ENCODE peak calls at places on chromosomes 5 and 9, in nine cellular contexts. One of them, this sample, is unnamed.

GRCh38 chr5:123125953-123126352 is 36.9 kb downstream of the PRDM6 start:
- DNase-seq in aorta: no peak
- DNase-seq in H9: no peak
- DNase-seq in amygdala: no peak
- DNase-seq in CD8-positive, alpha-beta T cell: no peak
- DNase-seq in hypothalamus: no peak
- DNase-seq in heart left ventricle: no peak
- DNase-seq in fibroblast of gingiva: peak; percentile 70
- DNase-seq in iris pigment epithelial cell: peak; percentile 66
- DNase-seq in this sample: no peak

GRCh38 chr5:83441752-83442151 is 29.8 kb upstream of the VCAN start:
- DNase-seq in aorta: no peak
- DNase-seq in heart left ventricle: no peak
- DNase-seq in fibroblast of gingiva: no peak
- DNase-seq in amygdala: no peak
- DNase-seq in H9: no peak
- DNase-seq in iris pigment epithelial cell: no peak
- DNase-seq in CD8-positive, alpha-beta T cell: no peak
- DNase-seq in hypothalamus: no peak
- DNase-seq in this sample: no peak

GRCh38 chr9:111795557-111795839 is 761 bp upstream of the SHOC1 start:
- DNase-seq in fibroblast of gingiva: no peak
- DNase-seq in aorta: no peak
- DNase-seq in H9: no peak
- DNase-seq in CD8-positive, alpha-beta T cell: no peak
- DNase-seq in heart left ventricle: no peak
- DNase-seq in amygdala: no peak
- DNase-seq in hypothalamus: no peak
- DNase-seq in iris pigment epithelial cell: no peak
- DNase-seq in this sample: no peak

GRCh38 chr9:35374436-35374835 is 115.5 kb upstream of the RUSC2 start:
- DNase-seq in amygdala: no peak
- DNase-seq in heart left ventricle: no peak
- DNase-seq in H9: no peak
- DNase-seq in hypothalamus: no peak
- DNase-seq in iris pigment epithelial cell: no peak
- DNase-seq in fibroblast of gingiva: no peak
- DNase-seq in aorta: no peak
- DNase-seq in CD8-positive, alpha-beta T cell: no peak
- DNase-seq in this sample: no peak

GRCh38 chr5:61280766-61281427 is 51.2 kb upstream of the ZSWIM6 start:
- DNase-seq in iris pigment epithelial cell: no peak
- DNase-seq in H9: no peak
- DNase-seq in aorta: no peak
- DNase-seq in amygdala: no peak
- DNase-seq in CD8-positive, alpha-beta T cell: no peak
- DNase-seq in heart left ventricle: peak; percentile 47
- DNase-seq in hypothalamus: peak; percentile 8
- DNase-seq in fibroblast of gingiva: no peak
- DNase-seq in this sample: no peak

GRCh38 chr5:33806736-33807442 is 84.9 kb downstream of the ADAMTS12 start:
- DNase-seq in H9: no peak
- DNase-seq in fibroblast of gingiva: peak; percentile 51
- DNase-seq in iris pigment epithelial cell: peak; percentile 89
- DNase-seq in heart left ventricle: no peak
- DNase-seq in CD8-positive, alpha-beta T cell: no peak
- DNase-seq in aorta: no peak
- DNase-seq in hypothalamus: no peak
- DNase-seq in amygdala: no peak
- DNase-seq in this sample: no peak

GRCh38 chr5:75275736-75276135 is 39.1 kb upstream of the ANKRD31 start:
- DNase-seq in iris pigment epithelial cell: no peak
- DNase-seq in hypothalamus: no peak
- DNase-seq in H9: no peak
- DNase-seq in aorta: no peak
- DNase-seq in amygdala: no peak
- DNase-seq in fibroblast of gingiva: no peak
- DNase-seq in CD8-positive, alpha-beta T cell: no peak
- DNase-seq in heart left ventricle: no peak
- DNase-seq in this sample: no peak

GRCh38 chr9:38067611-38067891 is 1.5 kb downstream of the SHB start:
- DNase-seq in fibroblast of gingiva: no peak
- DNase-seq in hypothalamus: no peak
- DNase-seq in heart left ventricle: peak; percentile 43
- DNase-seq in amygdala: no peak
- DNase-seq in iris pigment epithelial cell: no peak
- DNase-seq in CD8-positive, alpha-beta T cell: no peak
- DNase-seq in H9: peak; percentile 49
- DNase-seq in aorta: peak; percentile 83
- DNase-seq in this sample: no peak

This sample was measured in globus pallidus.